ENCODE peak calls at places on chromosomes 16 and 17, in ten cellular contexts. One of them, this sample, is unnamed.

GRCh38 chr16:54030451-54030850 is 256.1 kb downstream of the IRX3 start:
- DNase-seq in A549: no peak
- DNase-seq in ureter: no peak
- DNase-seq in NCI-H748 treated with DMSO at 0.1 percent for 48 hours: no peak
- DNase-seq in colonic mucosa: no peak
- DNase-seq in activated CD4-positive, alpha-beta T cell treated with anti-CD3 and anti-CD28 coated beads for 36 hours: no peak
- DNase-seq in cardiac fibroblast: no peak
- DNase-seq in substantia nigra: no peak
- DNase-seq in transverse colon: no peak
- DNase-seq in prostate gland: peak; percentile 24
- DNase-seq in this sample: no peak

GRCh38 chr17:48310748-48311213 is 119.2 kb downstream of the SKAP1 start:
- DNase-seq in NCI-H748 treated with DMSO at 0.1 percent for 48 hours: peak; percentile 65
- DNase-seq in colonic mucosa: no peak
- DNase-seq in A549: no peak
- DNase-seq in substantia nigra: no peak
- DNase-seq in cardiac fibroblast: no peak
- DNase-seq in ureter: no peak
- DNase-seq in activated CD4-positive, alpha-beta T cell treated with anti-CD3 and anti-CD28 coated beads for 36 hours: no peak
- DNase-seq in prostate gland: no peak
- DNase-seq in transverse colon: no peak
- DNase-seq in this sample: no peak

GRCh38 chr17:59332890-59333377 is 1.5 kb downstream of the YPEL2 start:
- DNase-seq in ureter: peak; percentile 50
- DNase-seq in A549: no peak
- DNase-seq in activated CD4-positive, alpha-beta T cell treated with anti-CD3 and anti-CD28 coated beads for 36 hours: peak; percentile 19
- DNase-seq in colonic mucosa: no peak
- DNase-seq in cardiac fibroblast: peak; percentile 55
- DNase-seq in NCI-H748 treated with DMSO at 0.1 percent for 48 hours: no peak
- DNase-seq in prostate gland: peak; percentile 36
- DNase-seq in substantia nigra: no peak
- DNase-seq in transverse colon: peak; percentile 35
- DNase-seq in this sample: no peak

GRCh38 chr17:27239046-27239445 is 54.9 kb upstream of the WSB1 start:
- DNase-seq in NCI-H748 treated with DMSO at 0.1 percent for 48 hours: no peak
- DNase-seq in transverse colon: no peak
- DNase-seq in prostate gland: no peak
- DNase-seq in activated CD4-positive, alpha-beta T cell treated with anti-CD3 and anti-CD28 coated beads for 36 hours: peak; percentile 63
- DNase-seq in substantia nigra: no peak
- DNase-seq in colonic mucosa: no peak
- DNase-seq in cardiac fibroblast: no peak
- DNase-seq in A549: no peak
- DNase-seq in ureter: no peak
- DNase-seq in this sample: no peak

GRCh38 chr17:55620023-55620422 is 102.6 kb downstream of the TMEM100 start:
- DNase-seq in prostate gland: no peak
- DNase-seq in substantia nigra: no peak
- DNase-seq in cardiac fibroblast: no peak
- DNase-seq in colonic mucosa: no peak
- DNase-seq in activated CD4-positive, alpha-beta T cell treated with anti-CD3 and anti-CD28 coated beads for 36 hours: no peak
- DNase-seq in transverse colon: no peak
- DNase-seq in A549: no peak
- DNase-seq in ureter: no peak
- DNase-seq in NCI-H748 treated with DMSO at 0.1 percent for 48 hours: no peak
- DNase-seq in this sample: no peak

GRCh38 chr16:10929853-10930754 is 12.2 kb downstream of the DEXI start:
- DNase-seq in NCI-H748 treated with DMSO at 0.1 percent for 48 hours: no peak
- DNase-seq in ureter: no peak
- DNase-seq in transverse colon: no peak
- DNase-seq in prostate gland: no peak
- DNase-seq in activated CD4-positive, alpha-beta T cell treated with anti-CD3 and anti-CD28 coated beads for 36 hours: no peak
- DNase-seq in colonic mucosa: no peak
- DNase-seq in cardiac fibroblast: peak; percentile 62
- DNase-seq in substantia nigra: no peak
- DNase-seq in A549: no peak
- DNase-seq in this sample: no peak

GRCh38 chr17:6526362-6527152 is 29.8 kb downstream of the PITPNM3 start:
- DNase-seq in A549: no peak
- DNase-seq in transverse colon: no peak
- DNase-seq in cardiac fibroblast: peak; percentile 16
- DNase-seq in colonic mucosa: no peak
- DNase-seq in NCI-H748 treated with DMSO at 0.1 percent for 48 hours: no peak
- DNase-seq in activated CD4-positive, alpha-beta T cell treated with anti-CD3 and anti-CD28 coated beads for 36 hours: no peak
- DNase-seq in substantia nigra: no peak
- DNase-seq in ureter: no peak
- DNase-seq in prostate gland: no peak
- DNase-seq in this sample: no peak

GRCh38 chr16:67864594-67864993 is 8.3 kb upstream of the EDC4 start:
- DNase-seq in activated CD4-positive, alpha-beta T cell treated with anti-CD3 and anti-CD28 coated beads for 36 hours: no peak
- DNase-seq in ureter: no peak
- DNase-seq in NCI-H748 treated with DMSO at 0.1 percent for 48 hours: no peak
- DNase-seq in colonic mucosa: no peak
- DNase-seq in prostate gland: no peak
- DNase-seq in cardiac fibroblast: no peak
- DNase-seq in A549: no peak
- DNase-seq in transverse colon: no peak
- DNase-seq in substantia nigra: no peak
- DNase-seq in this sample: no peak

GRCh38 chr17:18143044-18143936 is 34.7 kb downstream of the MYO15A start:
- DNase-seq in activated CD4-positive, alpha-beta T cell treated with anti-CD3 and anti-CD28 coated beads for 36 hours: peak; percentile 39
- DNase-seq in colonic mucosa: no peak
- DNase-seq in ureter: no peak
- DNase-seq in prostate gland: no peak
- DNase-seq in NCI-H748 treated with DMSO at 0.1 percent for 48 hours: no peak
- DNase-seq in transverse colon: no peak
- DNase-seq in A549: peak; percentile 40
- DNase-seq in substantia nigra: no peak
- DNase-seq in cardiac fibroblast: peak; percentile 19
- DNase-seq in this sample: no peak

This sample was measured in retinal pigment epithelial cell.